ENCODE peak calls at places on chromosomes 1 and 21, in six cellular contexts. S is Caki2; O is NCI-H2171 treated with DMSO at 0.1 percent for 48 hours; D is stimulated activated CD4-positive, alpha-beta T cell treated with anti-CD3 and anti-CD28 coated beads, Interleukin-4, amount 100 ng/mL, for 24 hours; B is T-cell; W is BJ. L is an unnamed sample.

GRCh38 chr1:62530516-62531154 is 66.7 kb upstream of the ANGPTL3 start:
- DNase-seq in O (no peak), D (no peak), S (peak; percentile 21), W (no peak), B (no peak), L (no peak)

GRCh38 chr1:247173431-247173830 is 1.6 kb upstream of the ZNF124 start:
- DNase-seq in W (no peak), D (no peak), O (no peak), B (no peak), S (no peak), L (no peak)

GRCh38 chr1:160466966-160467365 is 56.1 kb downstream of the SLAMF6 start:
- DNase-seq in B (no peak), W (no peak), O (no peak), S (no peak), D (no peak), L (no peak)

GRCh38 chr1:94851571-94851970 is 31.4 kb downstream of the SLC44A3 start:
- DNase-seq in O (no peak), D (no peak), S (no peak), W (no peak), B (no peak), L (no peak)

GRCh38 chr1:150106331-150106730 is 38.8 kb downstream of the VPS45 start:
- DNase-seq in O (no peak), W (no peak), B (peak; percentile 29), D (peak; percentile 25), S (no peak), L (peak; percentile 7)

GRCh38 chr1:84884671-84885389 is 8.2 kb downstream of the LPAR3 start:
- DNase-seq in D (no peak), S (no peak), W (no peak), B (no peak), O (no peak), L (no peak)

GRCh38 chr1:215891266-215891665 is 324.2 kb downstream of the KCTD3 start:
- DNase-seq in S (no peak), D (no peak), B (no peak), W (no peak), O (no peak), L (no peak)

GRCh38 chr1:55750020-55750995 is 535.1 kb upstream of the USP24 start:
- DNase-seq in W (no peak), O (no peak), B (no peak), S (no peak), D (no peak), L (no peak)

GRCh38 chr1:194865367-194865766 is 1679.0 kb upstream of the B3GALT2 start:
- DNase-seq in D (no peak), B (no peak), O (peak; percentile 57), S (no peak), W (no peak), L (no peak)

GRCh38 chr1:184160236-184160635 is 108.7 kb downstream of the TSEN15 start:
- DNase-seq in B (no peak), W (peak; percentile 40), O (no peak), D (peak; percentile 50), S (peak; percentile 1), L (peak; percentile 44)

GRCh38 chr1:154809436-154810413 is 60.4 kb downstream of the KCNN3 start:
- DNase-seq in D (no peak), W (no peak), B (no peak), S (peak; percentile 57), O (no peak), L (no peak)

GRCh38 chr1:183633676-183634343 is 1.8 kb downstream of the ARPC5 start:
- DNase-seq in O (peak; percentile 84), S (peak; percentile 63), B (no peak), W (peak; percentile 51), D (peak; percentile 33), L (no peak)

GRCh38 chr21:45850181-45850580 is 131.4 kb upstream of the COL6A1 start:
- DNase-seq in W (no peak), B (no peak), S (no peak), O (no peak), D (no peak), L (no peak)

GRCh38 chr1:204882479-204882878 is 11.8 kb downstream of the NFASC start:
- DNase-seq in S (no peak), W (no peak), O (no peak), D (no peak), B (no peak), L (no peak)

GRCh38 chr1:55980574-55980973 is 598.8 kb downstream of the PLPP3 start:
- DNase-seq in D (no peak), B (no peak), S (no peak), W (no peak), O (no peak), L (no peak)

GRCh38 chr1:245537992-245538391 is 383.2 kb downstream of the KIF26B start:
- DNase-seq in D (no peak), W (no peak), S (no peak), B (no peak), O (no peak), L (no peak)

GRCh38 chr1:215160351-215160750 is 77.8 kb downstream of the KCNK2 start:
- DNase-seq in S (no peak), D (no peak), O (no peak), W (no peak), B (no peak), L (no peak)

GRCh38 chr1:15328785-15329480 is 80.8 kb upstream of the EFHD2 start:
- DNase-seq in O (no peak), W (no peak), D (no peak), S (no peak), B (no peak), L (no peak)

GRCh38 chr1:43537423-43538142 is 6.9 kb downstream of the PTPRF start:
- DNase-seq in S (no peak), O (no peak), B (no peak), D (no peak), W (no peak), L (no peak)

GRCh38 chr1:15696956-15697521 is 12.9 kb downstream of the PLEKHM2 start:
- DNase-seq in W (no peak), B (peak; percentile 68), S (no peak), O (no peak), D (peak; percentile 26), L (no peak)

GRCh38 chr1:61078611-61079010 is 3.8 kb upstream of the NFIA start:
- DNase-seq in O (no peak), B (no peak), D (no peak), S (no peak), W (no peak), L (no peak)

GRCh38 chr1:3067671-3068399 is 1.2 kb upstream of the PRDM16 start:
- DNase-seq in O (no peak), B (no peak), D (no peak), W (no peak), S (no peak), L (no peak)

GRCh38 chr1:185936641-185937040 is 202.4 kb downstream of the HMCN1 start:
- DNase-seq in O (peak; percentile 91), B (no peak), S (no peak), D (no peak), W (no peak), L (no peak)

GRCh38 chr1:70948618-70949017 is 99.0 kb downstream of the PTGER3 start:
- DNase-seq in S (no peak), D (no peak), O (no peak), B (no peak), W (no peak), L (no peak)